ENCODE peak calls at places on chromosomes 7 and 10, in seven cellular contexts. One of them, this sample, is unnamed.

GRCh38 chr10:88282876-88283275 is 300.2 kb downstream of the RNLS start:
- DNase-seq in NCI-H187 treated with DMSO at 0.1 percent for 48 hours: no peak
- DNase-seq in activated naive CD8-positive, alpha-beta T cell treated with anti-CD3 and anti-CD28 coated beads, Interleukin-2, amount 10 ng/mL, durations not matched to agents 7 days and 5 days: no peak
- DNase-seq in T follicular helper cell: no peak
- DNase-seq in PC-9: no peak
- DNase-seq in CD8-positive, alpha-beta T cell: no peak
- DNase-seq in HL-60: no peak
- DNase-seq in this sample: no peak

GRCh38 chr7:16900212-16900768 is 18.5 kb upstream of the AGR3 start:
- DNase-seq in CD8-positive, alpha-beta T cell: no peak
- DNase-seq in T follicular helper cell: no peak
- DNase-seq in NCI-H187 treated with DMSO at 0.1 percent for 48 hours: no peak
- DNase-seq in PC-9: peak; percentile 24
- DNase-seq in HL-60: no peak
- DNase-seq in activated naive CD8-positive, alpha-beta T cell treated with anti-CD3 and anti-CD28 coated beads, Interleukin-2, amount 10 ng/mL, durations not matched to agents 7 days and 5 days: no peak
- DNase-seq in this sample: no peak

GRCh38 chr10:3624367-3624766 is 160.6 kb downstream of the KLF6 start:
- DNase-seq in CD8-positive, alpha-beta T cell: no peak
- DNase-seq in PC-9: peak; percentile 94
- DNase-seq in activated naive CD8-positive, alpha-beta T cell treated with anti-CD3 and anti-CD28 coated beads, Interleukin-2, amount 10 ng/mL, durations not matched to agents 7 days and 5 days: no peak
- DNase-seq in T follicular helper cell: no peak
- DNase-seq in HL-60: no peak
- DNase-seq in NCI-H187 treated with DMSO at 0.1 percent for 48 hours: no peak
- DNase-seq in this sample: no peak

GRCh38 chr10:102641398-102641797 is 2.9 kb upstream of the TRIM8 start:
- DNase-seq in activated naive CD8-positive, alpha-beta T cell treated with anti-CD3 and anti-CD28 coated beads, Interleukin-2, amount 10 ng/mL, durations not matched to agents 7 days and 5 days: no peak
- DNase-seq in NCI-H187 treated with DMSO at 0.1 percent for 48 hours: no peak
- DNase-seq in T follicular helper cell: no peak
- DNase-seq in PC-9: no peak
- DNase-seq in CD8-positive, alpha-beta T cell: no peak
- DNase-seq in HL-60: no peak
- DNase-seq in this sample: no peak

GRCh38 chr10:69839696-69840345 is 38.1 kb downstream of the COL13A1 start:
- DNase-seq in T follicular helper cell: no peak
- DNase-seq in NCI-H187 treated with DMSO at 0.1 percent for 48 hours: no peak
- DNase-seq in HL-60: no peak
- DNase-seq in CD8-positive, alpha-beta T cell: no peak
- DNase-seq in activated naive CD8-positive, alpha-beta T cell treated with anti-CD3 and anti-CD28 coated beads, Interleukin-2, amount 10 ng/mL, durations not matched to agents 7 days and 5 days: no peak
- DNase-seq in PC-9: peak; percentile 84
- DNase-seq in this sample: no peak

GRCh38 chr10:21160116-21160515 is 263.0 kb upstream of the NEBL start:
- DNase-seq in PC-9: no peak
- DNase-seq in HL-60: no peak
- DNase-seq in CD8-positive, alpha-beta T cell: no peak
- DNase-seq in activated naive CD8-positive, alpha-beta T cell treated with anti-CD3 and anti-CD28 coated beads, Interleukin-2, amount 10 ng/mL, durations not matched to agents 7 days and 5 days: no peak
- DNase-seq in T follicular helper cell: no peak
- DNase-seq in NCI-H187 treated with DMSO at 0.1 percent for 48 hours: peak; percentile 25
- DNase-seq in this sample: no peak

GRCh38 chr10:117237401-117237991 is 3.4 kb upstream of the SLC18A2 start:
- DNase-seq in NCI-H187 treated with DMSO at 0.1 percent for 48 hours: no peak
- DNase-seq in CD8-positive, alpha-beta T cell: no peak
- DNase-seq in HL-60: peak; percentile 77
- DNase-seq in activated naive CD8-positive, alpha-beta T cell treated with anti-CD3 and anti-CD28 coated beads, Interleukin-2, amount 10 ng/mL, durations not matched to agents 7 days and 5 days: no peak
- DNase-seq in T follicular helper cell: no peak
- DNase-seq in PC-9: no peak
- DNase-seq in this sample: no peak

GRCh38 chr7:73903321-73904218 is 42.6 kb downstream of the TMEM270 start:
- DNase-seq in T follicular helper cell: no peak
- DNase-seq in NCI-H187 treated with DMSO at 0.1 percent for 48 hours: no peak
- DNase-seq in activated naive CD8-positive, alpha-beta T cell treated with anti-CD3 and anti-CD28 coated beads, Interleukin-2, amount 10 ng/mL, durations not matched to agents 7 days and 5 days: no peak
- DNase-seq in HL-60: no peak
- DNase-seq in CD8-positive, alpha-beta T cell: no peak
- DNase-seq in PC-9: no peak
- DNase-seq in this sample: no peak

GRCh38 chr7:128900237-128900636 is 10.3 kb downstream of the KCP start:
- DNase-seq in HL-60: no peak
- DNase-seq in NCI-H187 treated with DMSO at 0.1 percent for 48 hours: no peak
- DNase-seq in PC-9: no peak
- DNase-seq in T follicular helper cell: no peak
- DNase-seq in activated naive CD8-positive, alpha-beta T cell treated with anti-CD3 and anti-CD28 coated beads, Interleukin-2, amount 10 ng/mL, durations not matched to agents 7 days and 5 days: no peak
- DNase-seq in CD8-positive, alpha-beta T cell: no peak
- DNase-seq in this sample: no peak

GRCh38 chr7:84633-85020 is 107.7 kb upstream of the FAM20C start:
- DNase-seq in CD8-positive, alpha-beta T cell: no peak
- DNase-seq in activated naive CD8-positive, alpha-beta T cell treated with anti-CD3 and anti-CD28 coated beads, Interleukin-2, amount 10 ng/mL, durations not matched to agents 7 days and 5 days: no peak
- DNase-seq in NCI-H187 treated with DMSO at 0.1 percent for 48 hours: no peak
- DNase-seq in PC-9: no peak
- DNase-seq in HL-60: no peak
- DNase-seq in T follicular helper cell: no peak
- DNase-seq in this sample: no peak

GRCh38 chr7:132575987-132576722 is at the start of gene PLXNA4:
- DNase-seq in CD8-positive, alpha-beta T cell: no peak
- DNase-seq in activated naive CD8-positive, alpha-beta T cell treated with anti-CD3 and anti-CD28 coated beads, Interleukin-2, amount 10 ng/mL, durations not matched to agents 7 days and 5 days: peak; percentile 55
- DNase-seq in PC-9: no peak
- DNase-seq in NCI-H187 treated with DMSO at 0.1 percent for 48 hours: no peak
- DNase-seq in T follicular helper cell: no peak
- DNase-seq in HL-60: no peak
- DNase-seq in this sample: no peak

GRCh38 chr7:32102432-32102851 is 32.2 kb upstream of the PDE1C start:
- DNase-seq in NCI-H187 treated with DMSO at 0.1 percent for 48 hours: no peak
- DNase-seq in activated naive CD8-positive, alpha-beta T cell treated with anti-CD3 and anti-CD28 coated beads, Interleukin-2, amount 10 ng/mL, durations not matched to agents 7 days and 5 days: no peak
- DNase-seq in CD8-positive, alpha-beta T cell: no peak
- DNase-seq in HL-60: no peak
- DNase-seq in PC-9: no peak
- DNase-seq in T follicular helper cell: no peak
- DNase-seq in this sample: no peak

This sample was measured in iPS DF 19.7.